ENCODE peak calls at places on chromosomes 4 and X, in six cellular contexts. O is activated CD4-positive, alpha-beta T cell treated with anti-CD3 and anti-CD28 coated beads, Interleukin-2, amount 10 ng/mL, durations not matched to agents 7 days and 5 days; D is C1 segment of cervical spinal cord; X is posterior vena cava; V is NCI-H1436; P is SIG-M5. Z is an unnamed sample.

GRCh38 chr4:18882468-18882867 is 860.9 kb upstream of the LCORL start:
- DNase-seq in O (no peak), D (no peak), X (no peak), V (no peak), P (no peak), Z (no peak)

GRCh38 chr4:18480342-18480741 is 458.8 kb upstream of the LCORL start:
- DNase-seq in O (no peak), D (no peak), X (no peak), V (no peak), P (no peak), Z (no peak)

GRCh38 chr4:62531250-62531649 is 1331.1 kb downstream of the ADGRL3 start:
- DNase-seq in O (no peak), D (no peak), X (no peak), V (no peak), P (no peak), Z (no peak)

GRCh38 chrX:148649145-148649645 is 148.8 kb downstream of the AFF2 start:
- DNase-seq in O (no peak), D (no peak), X (no peak), V (no peak), P (no peak), Z (no peak)

GRCh38 chr4:8532245-8532781 is 47.9 kb upstream of the GPR78 start:
- DNase-seq in O (no peak), D (no peak), X (no peak), V (no peak), P (no peak), Z (no peak)

GRCh38 chrX:102154218-102154860 is 1.4 kb downstream of the BEX5 start:
- DNase-seq in O (peak), D (no peak), X (no peak), V (peak), P (no peak), Z (no peak)

GRCh38 chr4:5660185-5660584 is 48.2 kb downstream of the EVC2 start:
- DNase-seq in O (no peak), D (no peak), X (no peak), V (no peak), P (no peak), Z (no peak)

GRCh38 chr4:79686976-79687375 is 278.9 kb upstream of the GK2 start:
- DNase-seq in O (no peak), D (no peak), X (no peak), V (no peak), P (no peak), Z (no peak)

GRCh38 chr4:37424753-37425152 is 180.2 kb downstream of the NWD2 start:
- DNase-seq in O (no peak), D (no peak), X (no peak), V (no peak), P (no peak), Z (no peak)

GRCh38 chrX:30313322-30313721 is 4.1 kb upstream of the NR0B1 start:
- DNase-seq in O (no peak), D (no peak), X (no peak), V (no peak), P (no peak), Z (no peak)

GRCh38 chrX:54447461-54447860 is 7.3 kb downstream of the TSR2 start:
- DNase-seq in O (no peak), D (no peak), X (no peak), V (peak), P (no peak), Z (no peak)

GRCh38 chrX:18491601-18492000 is 66.2 kb downstream of the CDKL5 start:
- DNase-seq in O (no peak), D (no peak), X (no peak), V (no peak), P (no peak), Z (no peak)

GRCh38 chr4:183136880-183137279 is 37.8 kb downstream of the WWC2 start:
- DNase-seq in O (no peak), D (no peak), X (no peak), V (no peak), P (no peak), Z (no peak)